ENCODE peak calls at places on chromosomes 7 and 10, in nine cellular contexts. One of them, this sample, is unnamed.

GRCh38 chr7:92517626-92518025 is 10.7 kb downstream of the PEX1 start:
- DNase-seq in activated CD8-positive, alpha-beta T cell treated with anti-CD3 and anti-CD28 coated beads for 36 hours: no peak
- DNase-seq in B cell: no peak
- DNase-seq in HFF-Myc: no peak
- DNase-seq in GM13976: no peak
- DNase-seq in A549: no peak
- DNase-seq in HAP-1: no peak
- DNase-seq in T1000: no peak
- DNase-seq in activated naive CD4-positive, alpha-beta T cell: no peak
- DNase-seq in this sample: no peak

GRCh38 chr7:92402920-92403759 is 44.1 kb upstream of the GATAD1 start:
- DNase-seq in HAP-1: no peak
- DNase-seq in HFF-Myc: no peak
- DNase-seq in activated CD8-positive, alpha-beta T cell treated with anti-CD3 and anti-CD28 coated beads for 36 hours: no peak
- DNase-seq in GM13976: no peak
- DNase-seq in B cell: no peak
- DNase-seq in A549: no peak
- DNase-seq in activated naive CD4-positive, alpha-beta T cell: no peak
- DNase-seq in T1000: no peak
- DNase-seq in this sample: no peak

GRCh38 chr10:88379575-88379974 is 203.5 kb downstream of the RNLS start:
- DNase-seq in activated naive CD4-positive, alpha-beta T cell: no peak
- DNase-seq in HFF-Myc: no peak
- DNase-seq in B cell: no peak
- DNase-seq in GM13976: no peak
- DNase-seq in HAP-1: no peak
- DNase-seq in activated CD8-positive, alpha-beta T cell treated with anti-CD3 and anti-CD28 coated beads for 36 hours: no peak
- DNase-seq in T1000: no peak
- DNase-seq in A549: no peak
- DNase-seq in this sample: no peak

GRCh38 chr10:870564-871166 is 60.8 kb downstream of the LARP4B start:
- DNase-seq in T1000: no peak
- DNase-seq in activated naive CD4-positive, alpha-beta T cell: no peak
- DNase-seq in A549: no peak
- DNase-seq in HFF-Myc: no peak
- DNase-seq in HAP-1: no peak
- DNase-seq in activated CD8-positive, alpha-beta T cell treated with anti-CD3 and anti-CD28 coated beads for 36 hours: no peak
- DNase-seq in B cell: no peak
- DNase-seq in GM13976: no peak
- DNase-seq in this sample: no peak

GRCh38 chr10:52442576-52442975 is 128.5 kb downstream of the DKK1 start:
- DNase-seq in GM13976: no peak
- DNase-seq in activated naive CD4-positive, alpha-beta T cell: no peak
- DNase-seq in B cell: no peak
- DNase-seq in T1000: no peak
- DNase-seq in HFF-Myc: no peak
- DNase-seq in A549: no peak
- DNase-seq in activated CD8-positive, alpha-beta T cell treated with anti-CD3 and anti-CD28 coated beads for 36 hours: no peak
- DNase-seq in HAP-1: no peak
- DNase-seq in this sample: no peak

GRCh38 chr7:44470628-44471245 is 19.7 kb downstream of the NUDCD3 start:
- DNase-seq in B cell: no peak
- DNase-seq in activated CD8-positive, alpha-beta T cell treated with anti-CD3 and anti-CD28 coated beads for 36 hours: no peak
- DNase-seq in GM13976: no peak
- DNase-seq in activated naive CD4-positive, alpha-beta T cell: no peak
- DNase-seq in A549: no peak
- DNase-seq in T1000: no peak
- DNase-seq in HFF-Myc: no peak
- DNase-seq in HAP-1: no peak
- DNase-seq in this sample: no peak

GRCh38 chr7:44216019-44216418 is 15.2 kb downstream of the YKT6 start:
- DNase-seq in GM13976: no peak
- DNase-seq in HAP-1: no peak
- DNase-seq in HFF-Myc: no peak
- DNase-seq in A549: no peak
- DNase-seq in activated CD8-positive, alpha-beta T cell treated with anti-CD3 and anti-CD28 coated beads for 36 hours: no peak
- DNase-seq in T1000: no peak
- DNase-seq in B cell: no peak
- DNase-seq in activated naive CD4-positive, alpha-beta T cell: no peak
- DNase-seq in this sample: no peak

GRCh38 chr10:30782543-30783461 is 153.2 kb upstream of the LYZL2 start:
- DNase-seq in GM13976: peak
- DNase-seq in HFF-Myc: peak
- DNase-seq in T1000: no peak
- DNase-seq in B cell: no peak
- DNase-seq in activated CD8-positive, alpha-beta T cell treated with anti-CD3 and anti-CD28 coated beads for 36 hours: no peak
- DNase-seq in activated naive CD4-positive, alpha-beta T cell: no peak
- DNase-seq in A549: no peak
- DNase-seq in HAP-1: no peak
- DNase-seq in this sample: no peak

GRCh38 chr7:43496596-43496995 is 86.3 kb upstream of the STK17A start:
- DNase-seq in A549: no peak
- DNase-seq in T1000: no peak
- DNase-seq in activated naive CD4-positive, alpha-beta T cell: no peak
- DNase-seq in HFF-Myc: no peak
- DNase-seq in activated CD8-positive, alpha-beta T cell treated with anti-CD3 and anti-CD28 coated beads for 36 hours: no peak
- DNase-seq in GM13976: no peak
- DNase-seq in B cell: no peak
- DNase-seq in HAP-1: no peak
- DNase-seq in this sample: no peak

GRCh38 chr10:114940735-114941134 is 2.7 kb downstream of the TRUB1 start:
- DNase-seq in T1000: no peak
- DNase-seq in HAP-1: no peak
- DNase-seq in A549: no peak
- DNase-seq in GM13976: no peak
- DNase-seq in activated CD8-positive, alpha-beta T cell treated with anti-CD3 and anti-CD28 coated beads for 36 hours: no peak
- DNase-seq in activated naive CD4-positive, alpha-beta T cell: no peak
- DNase-seq in HFF-Myc: no peak
- DNase-seq in B cell: no peak
- DNase-seq in this sample: no peak

GRCh38 chr10:3412646-3413045 is 240.1 kb upstream of the PITRM1 start:
- DNase-seq in B cell: no peak
- DNase-seq in GM13976: no peak
- DNase-seq in T1000: no peak
- DNase-seq in activated naive CD4-positive, alpha-beta T cell: no peak
- DNase-seq in activated CD8-positive, alpha-beta T cell treated with anti-CD3 and anti-CD28 coated beads for 36 hours: no peak
- DNase-seq in HFF-Myc: no peak
- DNase-seq in A549: no peak
- DNase-seq in HAP-1: no peak
- DNase-seq in this sample: no peak

GRCh38 chr7:101838837-101839483 is 21.5 kb downstream of the CUX1 start:
- DNase-seq in HAP-1: no peak
- DNase-seq in GM13976: no peak
- DNase-seq in activated CD8-positive, alpha-beta T cell treated with anti-CD3 and anti-CD28 coated beads for 36 hours: no peak
- DNase-seq in T1000: no peak
- DNase-seq in B cell: no peak
- DNase-seq in A549: no peak
- DNase-seq in activated naive CD4-positive, alpha-beta T cell: no peak
- DNase-seq in HFF-Myc: no peak
- DNase-seq in this sample: no peak

GRCh38 chr10:76336213-76336963 is 905.0 kb downstream of the LRMDA start:
- DNase-seq in T1000: no peak
- DNase-seq in HAP-1: peak
- DNase-seq in activated naive CD4-positive, alpha-beta T cell: no peak
- DNase-seq in GM13976: no peak
- DNase-seq in activated CD8-positive, alpha-beta T cell treated with anti-CD3 and anti-CD28 coated beads for 36 hours: no peak
- DNase-seq in B cell: no peak
- DNase-seq in HFF-Myc: peak
- DNase-seq in A549: no peak
- DNase-seq in this sample: no peak

GRCh38 chr7:40043164-40043563 is 91.3 kb downstream of the MPLKIP start:
- DNase-seq in T1000: no peak
- DNase-seq in GM13976: no peak
- DNase-seq in HFF-Myc: no peak
- DNase-seq in A549: no peak
- DNase-seq in activated CD8-positive, alpha-beta T cell treated with anti-CD3 and anti-CD28 coated beads for 36 hours: no peak
- DNase-seq in activated naive CD4-positive, alpha-beta T cell: no peak
- DNase-seq in HAP-1: no peak
- DNase-seq in B cell: no peak
- DNase-seq in this sample: no peak

GRCh38 chr10:96548589-96548988 is 34.9 kb upstream of the TLL2 start:
- DNase-seq in GM13976: no peak
- DNase-seq in HAP-1: no peak
- DNase-seq in HFF-Myc: no peak
- DNase-seq in A549: no peak
- DNase-seq in activated CD8-positive, alpha-beta T cell treated with anti-CD3 and anti-CD28 coated beads for 36 hours: no peak
- DNase-seq in B cell: no peak
- DNase-seq in T1000: no peak
- DNase-seq in activated naive CD4-positive, alpha-beta T cell: no peak
- DNase-seq in this sample: no peak

GRCh38 chr7:117138474-117138873 is 184.4 kb downstream of the WNT2 start:
- DNase-seq in activated naive CD4-positive, alpha-beta T cell: no peak
- DNase-seq in GM13976: no peak
- DNase-seq in HAP-1: no peak
- DNase-seq in T1000: no peak
- DNase-seq in B cell: no peak
- DNase-seq in activated CD8-positive, alpha-beta T cell treated with anti-CD3 and anti-CD28 coated beads for 36 hours: no peak
- DNase-seq in HFF-Myc: no peak
- DNase-seq in A549: no peak
- DNase-seq in this sample: no peak

GRCh38 chr7:83851551-83851950 is 202.6 kb upstream of the SEMA3E start:
- DNase-seq in T1000: no peak
- DNase-seq in A549: no peak
- DNase-seq in HAP-1: no peak
- DNase-seq in B cell: no peak
- DNase-seq in activated naive CD4-positive, alpha-beta T cell: no peak
- DNase-seq in GM13976: no peak
- DNase-seq in activated CD8-positive, alpha-beta T cell treated with anti-CD3 and anti-CD28 coated beads for 36 hours: no peak
- DNase-seq in HFF-Myc: no peak
- DNase-seq in this sample: no peak

GRCh38 chr7:38185395-38185920 is 7.4 kb downstream of the STARD3NL start:
- DNase-seq in B cell: no peak
- DNase-seq in activated CD8-positive, alpha-beta T cell treated with anti-CD3 and anti-CD28 coated beads for 36 hours: no peak
- DNase-seq in HFF-Myc: no peak
- DNase-seq in T1000: no peak
- DNase-seq in GM13976: no peak
- DNase-seq in A549: no peak
- DNase-seq in activated naive CD4-positive, alpha-beta T cell: no peak
- DNase-seq in HAP-1: no peak
- DNase-seq in this sample: no peak

GRCh38 chr10:27981744-27982143 is 17.1 kb downstream of the ODAD2 start:
- DNase-seq in HFF-Myc: no peak
- DNase-seq in activated naive CD4-positive, alpha-beta T cell: no peak
- DNase-seq in GM13976: no peak
- DNase-seq in A549: no peak
- DNase-seq in activated CD8-positive, alpha-beta T cell treated with anti-CD3 and anti-CD28 coated beads for 36 hours: no peak
- DNase-seq in B cell: no peak
- DNase-seq in HAP-1: no peak
- DNase-seq in T1000: no peak
- DNase-seq in this sample: no peak

GRCh38 chr10:110006358-110007170 is 1.2 kb upstream of the ADD3 start:
- DNase-seq in HFF-Myc: no peak
- DNase-seq in activated naive CD4-positive, alpha-beta T cell: no peak
- DNase-seq in GM13976: peak
- DNase-seq in HAP-1: peak
- DNase-seq in T1000: peak
- DNase-seq in A549: peak
- DNase-seq in activated CD8-positive, alpha-beta T cell treated with anti-CD3 and anti-CD28 coated beads for 36 hours: peak
- DNase-seq in B cell: no peak
- DNase-seq in this sample: peak

GRCh38 chr7:30995541-30995940 is 31.8 kb downstream of the GHRHR start:
- DNase-seq in HFF-Myc: no peak
- DNase-seq in T1000: no peak
- DNase-seq in activated naive CD4-positive, alpha-beta T cell: no peak
- DNase-seq in GM13976: no peak
- DNase-seq in A549: no peak
- DNase-seq in activated CD8-positive, alpha-beta T cell treated with anti-CD3 and anti-CD28 coated beads for 36 hours: no peak
- DNase-seq in B cell: no peak
- DNase-seq in HAP-1: no peak
- DNase-seq in this sample: no peak

GRCh38 chr7:100629117-100629711 is 12.1 kb downstream of the TFR2 start:
- DNase-seq in T1000: no peak
- DNase-seq in activated CD8-positive, alpha-beta T cell treated with anti-CD3 and anti-CD28 coated beads for 36 hours: peak
- DNase-seq in B cell: no peak
- DNase-seq in activated naive CD4-positive, alpha-beta T cell: no peak
- DNase-seq in HFF-Myc: no peak
- DNase-seq in HAP-1: peak
- DNase-seq in GM13976: peak
- DNase-seq in A549: peak
- DNase-seq in this sample: no peak

GRCh38 chr7:73429218-73429617 is 4.4 kb upstream of the FZD9 start:
- DNase-seq in HFF-Myc: no peak
- DNase-seq in A549: no peak
- DNase-seq in activated CD8-positive, alpha-beta T cell treated with anti-CD3 and anti-CD28 coated beads for 36 hours: no peak
- DNase-seq in HAP-1: peak
- DNase-seq in activated naive CD4-positive, alpha-beta T cell: no peak
- DNase-seq in T1000: no peak
- DNase-seq in GM13976: no peak
- DNase-seq in B cell: no peak
- DNase-seq in this sample: peak

GRCh38 chr7:120825152-120825551 is 32.8 kb downstream of the TSPAN12 start:
- DNase-seq in B cell: no peak
- DNase-seq in HFF-Myc: no peak
- DNase-seq in T1000: no peak
- DNase-seq in HAP-1: no peak
- DNase-seq in activated CD8-positive, alpha-beta T cell treated with anti-CD3 and anti-CD28 coated beads for 36 hours: no peak
- DNase-seq in activated naive CD4-positive, alpha-beta T cell: no peak
- DNase-seq in GM13976: no peak
- DNase-seq in A549: no peak
- DNase-seq in this sample: no peak

GRCh38 chr10:96756111-96756903 is 36.0 kb upstream of the PIK3AP1 start:
- DNase-seq in T1000: no peak
- DNase-seq in A549: no peak
- DNase-seq in GM13976: no peak
- DNase-seq in activated naive CD4-positive, alpha-beta T cell: no peak
- DNase-seq in HFF-Myc: no peak
- DNase-seq in activated CD8-positive, alpha-beta T cell treated with anti-CD3 and anti-CD28 coated beads for 36 hours: no peak
- DNase-seq in HAP-1: no peak
- DNase-seq in B cell: peak
- DNase-seq in this sample: no peak

GRCh38 chr7:151657173-151657572 is 137.5 kb upstream of the RHEB start:
- DNase-seq in activated naive CD4-positive, alpha-beta T cell: no peak
- DNase-seq in B cell: no peak
- DNase-seq in activated CD8-positive, alpha-beta T cell treated with anti-CD3 and anti-CD28 coated beads for 36 hours: no peak
- DNase-seq in HFF-Myc: no peak
- DNase-seq in A549: no peak
- DNase-seq in GM13976: no peak
- DNase-seq in HAP-1: no peak
- DNase-seq in T1000: no peak
- DNase-seq in this sample: no peak

GRCh38 chr10:30630571-30630970 is 1.0 kb upstream of the LYZL2 start:
- DNase-seq in activated CD8-positive, alpha-beta T cell treated with anti-CD3 and anti-CD28 coated beads for 36 hours: no peak
- DNase-seq in B cell: no peak
- DNase-seq in HFF-Myc: no peak
- DNase-seq in GM13976: no peak
- DNase-seq in A549: no peak
- DNase-seq in HAP-1: no peak
- DNase-seq in T1000: no peak
- DNase-seq in activated naive CD4-positive, alpha-beta T cell: no peak
- DNase-seq in this sample: no peak

GRCh38 chr7:91945476-91945875 is 4.8 kb downstream of the AKAP9 start:
- DNase-seq in activated CD8-positive, alpha-beta T cell treated with anti-CD3 and anti-CD28 coated beads for 36 hours: no peak
- DNase-seq in A549: peak
- DNase-seq in T1000: no peak
- DNase-seq in B cell: no peak
- DNase-seq in GM13976: no peak
- DNase-seq in activated naive CD4-positive, alpha-beta T cell: no peak
- DNase-seq in HAP-1: no peak
- DNase-seq in HFF-Myc: no peak
- DNase-seq in this sample: no peak

GRCh38 chr7:103871473-103871872 is 118.0 kb downstream of the RELN start:
- DNase-seq in T1000: no peak
- DNase-seq in HAP-1: no peak
- DNase-seq in GM13976: no peak
- DNase-seq in activated naive CD4-positive, alpha-beta T cell: no peak
- DNase-seq in HFF-Myc: no peak
- DNase-seq in A549: no peak
- DNase-seq in B cell: no peak
- DNase-seq in activated CD8-positive, alpha-beta T cell treated with anti-CD3 and anti-CD28 coated beads for 36 hours: no peak
- DNase-seq in this sample: no peak

GRCh38 chr7:125661677-125662076 is 732.1 kb upstream of the POT1 start:
- DNase-seq in activated CD8-positive, alpha-beta T cell treated with anti-CD3 and anti-CD28 coated beads for 36 hours: no peak
- DNase-seq in HFF-Myc: no peak
- DNase-seq in activated naive CD4-positive, alpha-beta T cell: no peak
- DNase-seq in A549: no peak
- DNase-seq in GM13976: no peak
- DNase-seq in HAP-1: no peak
- DNase-seq in T1000: no peak
- DNase-seq in B cell: no peak
- DNase-seq in this sample: no peak

GRCh38 chr10:73058057-73058591 is 38.5 kb downstream of the P4HA1 start:
- DNase-seq in GM13976: no peak
- DNase-seq in T1000: no peak
- DNase-seq in B cell: no peak
- DNase-seq in HFF-Myc: no peak
- DNase-seq in activated naive CD4-positive, alpha-beta T cell: no peak
- DNase-seq in A549: no peak
- DNase-seq in activated CD8-positive, alpha-beta T cell treated with anti-CD3 and anti-CD28 coated beads for 36 hours: no peak
- DNase-seq in HAP-1: no peak
- DNase-seq in this sample: no peak

This sample was measured in neuronal stem cell.